ENCODE peak calls at places on chromosomes 2 and 18, in eight cellular contexts. One of them, this sample, is unnamed.

GRCh38 chr2:235745597-235745996 is 251.8 kb downstream of the AGAP1 start:
- DNase-seq in kidney epithelial cell: no peak
- DNase-seq in hepatocyte: no peak
- DNase-seq in C1 segment of cervical spinal cord: no peak
- DNase-seq in GDM1: no peak
- DNase-seq in astrocyte of the spinal cord: no peak
- DNase-seq in BJ: no peak
- DNase-seq in keratinocyte: peak
- DNase-seq in this sample: no peak

GRCh38 chr2:201203916-201204654 is 21.1 kb downstream of the CASP10 start:
- DNase-seq in C1 segment of cervical spinal cord: no peak
- DNase-seq in GDM1: no peak
- DNase-seq in kidney epithelial cell: no peak
- DNase-seq in hepatocyte: no peak
- DNase-seq in keratinocyte: no peak
- DNase-seq in astrocyte of the spinal cord: peak
- DNase-seq in BJ: peak
- DNase-seq in this sample: no peak

GRCh38 chr2:238948765-238949641 is 101.1 kb downstream of the TWIST2 start:
- DNase-seq in kidney epithelial cell: no peak
- DNase-seq in C1 segment of cervical spinal cord: no peak
- DNase-seq in hepatocyte: no peak
- DNase-seq in astrocyte of the spinal cord: no peak
- DNase-seq in BJ: no peak
- DNase-seq in GDM1: no peak
- DNase-seq in keratinocyte: peak
- DNase-seq in this sample: no peak

GRCh38 chr18:79382681-79383387 is 12.9 kb upstream of the NFATC1 start:
- DNase-seq in keratinocyte: no peak
- DNase-seq in GDM1: no peak
- DNase-seq in BJ: no peak
- DNase-seq in hepatocyte: no peak
- DNase-seq in astrocyte of the spinal cord: no peak
- DNase-seq in kidney epithelial cell: no peak
- DNase-seq in C1 segment of cervical spinal cord: no peak
- DNase-seq in this sample: no peak

GRCh38 chr2:60818272-60818671 is 62.2 kb downstream of the PAPOLG start:
- DNase-seq in C1 segment of cervical spinal cord: no peak
- DNase-seq in GDM1: no peak
- DNase-seq in BJ: no peak
- DNase-seq in keratinocyte: no peak
- DNase-seq in astrocyte of the spinal cord: no peak
- DNase-seq in hepatocyte: no peak
- DNase-seq in kidney epithelial cell: no peak
- DNase-seq in this sample: no peak

GRCh38 chr2:217972490-217972889 is 30.3 kb downstream of the TNS1 start:
- DNase-seq in C1 segment of cervical spinal cord: no peak
- DNase-seq in keratinocyte: no peak
- DNase-seq in GDM1: no peak
- DNase-seq in BJ: no peak
- DNase-seq in kidney epithelial cell: no peak
- DNase-seq in astrocyte of the spinal cord: no peak
- DNase-seq in hepatocyte: no peak
- DNase-seq in this sample: no peak

GRCh38 chr2:45836316-45836715 is 184.8 kb downstream of the PRKCE start:
- DNase-seq in BJ: no peak
- DNase-seq in kidney epithelial cell: no peak
- DNase-seq in GDM1: no peak
- DNase-seq in astrocyte of the spinal cord: no peak
- DNase-seq in hepatocyte: no peak
- DNase-seq in C1 segment of cervical spinal cord: no peak
- DNase-seq in keratinocyte: no peak
- DNase-seq in this sample: no peak

GRCh38 chr18:28208268-28208667 is 31.3 kb upstream of the CDH2 start:
- DNase-seq in keratinocyte: no peak
- DNase-seq in astrocyte of the spinal cord: no peak
- DNase-seq in hepatocyte: no peak
- DNase-seq in kidney epithelial cell: no peak
- DNase-seq in C1 segment of cervical spinal cord: no peak
- DNase-seq in BJ: no peak
- DNase-seq in GDM1: no peak
- DNase-seq in this sample: no peak

GRCh38 chr2:3162442-3163077 is 215.1 kb downstream of the EIPR1 start:
- DNase-seq in astrocyte of the spinal cord: no peak
- DNase-seq in keratinocyte: no peak
- DNase-seq in C1 segment of cervical spinal cord: no peak
- DNase-seq in kidney epithelial cell: no peak
- DNase-seq in hepatocyte: no peak
- DNase-seq in BJ: no peak
- DNase-seq in GDM1: no peak
- DNase-seq in this sample: no peak

GRCh38 chr2:237888389-237888788 is 29.0 kb downstream of the RAMP1 start:
- DNase-seq in kidney epithelial cell: no peak
- DNase-seq in astrocyte of the spinal cord: peak
- DNase-seq in BJ: no peak
- DNase-seq in GDM1: no peak
- DNase-seq in hepatocyte: peak
- DNase-seq in C1 segment of cervical spinal cord: no peak
- DNase-seq in keratinocyte: no peak
- DNase-seq in this sample: no peak

GRCh38 chr2:135797497-135798274 is 39.3 kb downstream of the LCT start:
- DNase-seq in GDM1: peak
- DNase-seq in keratinocyte: peak
- DNase-seq in astrocyte of the spinal cord: peak
- DNase-seq in kidney epithelial cell: peak
- DNase-seq in BJ: peak
- DNase-seq in hepatocyte: peak
- DNase-seq in C1 segment of cervical spinal cord: no peak
- DNase-seq in this sample: no peak

GRCh38 chr2:120747706-120748105 is 12.0 kb downstream of the GLI2 start:
- DNase-seq in BJ: no peak
- DNase-seq in C1 segment of cervical spinal cord: no peak
- DNase-seq in keratinocyte: no peak
- DNase-seq in hepatocyte: no peak
- DNase-seq in astrocyte of the spinal cord: no peak
- DNase-seq in GDM1: no peak
- DNase-seq in kidney epithelial cell: no peak
- DNase-seq in this sample: no peak

GRCh38 chr2:60629801-60630385 is 76.4 kb upstream of the BCL11A start:
- DNase-seq in C1 segment of cervical spinal cord: no peak
- DNase-seq in astrocyte of the spinal cord: no peak
- DNase-seq in BJ: no peak
- DNase-seq in hepatocyte: no peak
- DNase-seq in kidney epithelial cell: no peak
- DNase-seq in GDM1: no peak
- DNase-seq in keratinocyte: no peak
- DNase-seq in this sample: no peak

GRCh38 chr2:24613154-24613814 is 122.2 kb downstream of the NCOA1 start:
- DNase-seq in C1 segment of cervical spinal cord: no peak
- DNase-seq in BJ: peak
- DNase-seq in hepatocyte: peak
- DNase-seq in GDM1: peak
- DNase-seq in astrocyte of the spinal cord: peak
- DNase-seq in keratinocyte: no peak
- DNase-seq in kidney epithelial cell: no peak
- DNase-seq in this sample: no peak

GRCh38 chr2:229408356-229408755 is 137.3 kb upstream of the PID1 start:
- DNase-seq in BJ: peak
- DNase-seq in C1 segment of cervical spinal cord: no peak
- DNase-seq in keratinocyte: peak
- DNase-seq in hepatocyte: peak
- DNase-seq in GDM1: no peak
- DNase-seq in astrocyte of the spinal cord: peak
- DNase-seq in kidney epithelial cell: peak
- DNase-seq in this sample: no peak

This sample was measured in cortex of kidney.